ENCODE peak calls at places on chromosomes 2 and 18, in four cellular contexts. B is AG08395, J is lung microvascular endothelial cell, Q is brain microvascular endothelial cell. V is an unnamed sample.

GRCh38 chr2:1584691-1585485 is 159.4 kb downstream of the PXDN start:
- DNase-seq in B (no peak), J (peak), Q (no peak), V (no peak)

GRCh38 chr2:234463626-234464290 is 33.1 kb downstream of the ARL4C start:
- DNase-seq in B (no peak), J (no peak), Q (no peak), V (no peak)

GRCh38 chr2:74457129-74457548 is 1.1 kb upstream of the WBP1 start:
- DNase-seq in B (no peak), J (peak), Q (no peak), V (no peak)

GRCh38 chr2:71460595-71461303 is 7.4 kb downstream of the DYSF start:
- DNase-seq in B (peak), J (peak), Q (no peak), V (no peak)

GRCh38 chr2:218857371-218858137 is 2.1 kb upstream of the WNT6 start:
- DNase-seq in B (no peak), J (no peak), Q (no peak), V (no peak)

GRCh38 chr2:156673271-156673615 is 237.1 kb downstream of the GPD2 start:
- DNase-seq in B (no peak), J (no peak), Q (no peak), V (no peak)

GRCh38 chr2:30165050-30165520 is 18.3 kb downstream of the YPEL5 start:
- DNase-seq in B (peak), J (peak), Q (peak), V (peak)

GRCh38 chr18:8858888-8859511 is 153.6 kb downstream of the MTCL1 start:
- DNase-seq in B (peak), J (peak), Q (peak), V (no peak)

GRCh38 chr2:73886357-73886756 is 6.5 kb upstream of the ACTG2 start:
- DNase-seq in B (no peak), J (no peak), Q (no peak), V (no peak)

GRCh38 chr18:13265901-13266207 is 47.3 kb downstream of the LDLRAD4 start:
- DNase-seq in B (no peak), J (no peak), Q (no peak), V (no peak)